ENCODE peak calls at places on chromosomes 3 and 15, in ten cellular contexts. E is MCF 10A, K is LHCN-M2, Y is stromal cell of bone marrow, B is GM10248, T is sciatic nerve, G is small intestine, V is cardiac septum, J is dermis microvascular lymphatic vessel endothelial cell, N is left ventricle myocardium inferior. U is an unnamed sample.

GRCh38 chr3:63328386-63328785 is 50.3 kb downstream of the SYNPR start:
- DNase-seq in J (no peak), Y (peak), T (no peak), N (no peak), E (no peak), B (no peak), G (no peak), V (no peak), K (peak), U (no peak)

GRCh38 chr15:39605146-39605545 is 24.3 kb downstream of the THBS1 start:
- DNase-seq in N (no peak), G (no peak), V (no peak), B (no peak), E (no peak), J (no peak), Y (no peak), K (no peak), T (no peak), U (no peak)

GRCh38 chr15:69758810-69759410 is 306.3 kb downstream of the RPLP1 start:
- DNase-seq in B (peak), G (peak), N (peak), V (peak), Y (no peak), J (no peak), K (peak), T (no peak), E (no peak), U (peak)

GRCh38 chr3:21682231-21682630 is 68.8 kb downstream of the ZNF385D start:
- DNase-seq in G (no peak), B (no peak), V (no peak), Y (no peak), T (no peak), N (no peak), E (no peak), J (no peak), K (peak), U (no peak)

GRCh38 chr3:8318002-8318649 is 183.5 kb upstream of the LMCD1 start:
- DNase-seq in T (no peak), Y (peak), G (no peak), B (no peak), E (no peak), J (no peak), V (no peak), N (no peak), K (peak), U (no peak)

GRCh38 chr3:171168086-171168485 is 141.6 kb upstream of the SLC2A2 start:
- DNase-seq in E (peak), J (no peak), K (no peak), G (peak), V (no peak), T (no peak), N (no peak), B (no peak), Y (no peak), U (no peak)

GRCh38 chr3:38534180-38534579 is 38.0 kb downstream of the EXOG start:
- DNase-seq in Y (no peak), G (no peak), J (no peak), T (no peak), E (no peak), K (no peak), V (no peak), N (no peak), B (no peak), U (no peak)

GRCh38 chr3:79531566-79532295 is 236.1 kb downstream of the ROBO1 start:
- DNase-seq in V (no peak), G (no peak), K (no peak), T (no peak), E (no peak), Y (no peak), N (no peak), J (no peak), B (no peak), U (no peak)

GRCh38 chr15:85504739-85505676 is 124.6 kb downstream of the AKAP13 start:
- DNase-seq in J (peak), V (no peak), Y (peak), E (peak), K (peak), T (no peak), N (no peak), B (peak), G (peak), U (peak)

GRCh38 chr15:35062164-35063099 is 22.7 kb downstream of the NANOGP8 start:
- DNase-seq in G (no peak), Y (no peak), J (no peak), E (no peak), B (no peak), T (no peak), K (no peak), V (no peak), N (no peak), U (no peak)

GRCh38 chr3:126936853-126937395 is 46.0 kb upstream of the PLXNA1 start:
- DNase-seq in G (no peak), E (no peak), N (no peak), Y (no peak), B (no peak), T (no peak), K (no peak), J (no peak), V (no peak), U (no peak)

GRCh38 chr3:110577856-110578255 is 493.8 kb upstream of the NECTIN3 start:
- DNase-seq in G (no peak), B (no peak), E (no peak), N (no peak), V (no peak), T (no peak), Y (no peak), J (no peak), K (no peak), U (no peak)

GRCh38 chr3:86109434-86109833 is 881.5 kb downstream of the VGLL3 start:
- DNase-seq in B (no peak), T (no peak), N (no peak), K (no peak), E (no peak), J (no peak), V (no peak), G (no peak), Y (no peak), U (no peak)

GRCh38 chr3:188594137-188594536 is 440.2 kb downstream of the LPP start:
- DNase-seq in T (no peak), E (peak), V (no peak), K (peak), N (no peak), B (no peak), Y (peak), J (no peak), G (no peak), U (no peak)

GRCh38 chr3:31793040-31793439 is 188.0 kb downstream of the OSBPL10 start:
- DNase-seq in V (no peak), N (no peak), E (no peak), K (no peak), G (no peak), B (no peak), J (no peak), T (no peak), Y (no peak), U (no peak)

GRCh38 chr3:31064021-31064420 is 169.6 kb upstream of the GADL1 start:
- DNase-seq in N (no peak), G (no peak), V (no peak), E (no peak), J (no peak), K (no peak), T (no peak), Y (no peak), B (no peak), U (no peak)

GRCh38 chr3:173725507-173725906 is 328.0 kb downstream of the NLGN1 start:
- DNase-seq in N (no peak), V (no peak), E (peak), J (no peak), Y (no peak), T (no peak), K (peak), G (no peak), B (no peak), U (no peak)

GRCh38 chr3:94092080-94092479 is 29.2 kb downstream of the NSUN3 start:
- DNase-seq in J (no peak), K (no peak), E (no peak), G (no peak), T (no peak), N (no peak), Y (no peak), V (no peak), B (no peak), U (no peak)

GRCh38 chr3:66038726-66039589 is at the start of gene MAGI1:
- DNase-seq in N (peak), Y (peak), B (peak), K (peak), G (peak), J (peak), T (peak), V (peak), E (peak), U (peak)

GRCh38 chr3:108021533-108021932 is 69.3 kb downstream of the CD47 start:
- DNase-seq in Y (no peak), V (no peak), G (no peak), E (no peak), J (no peak), K (no peak), N (no peak), B (no peak), T (no peak), U (no peak)

GRCh38 chr3:13239467-13239760 is 166.2 kb upstream of the IQSEC1 start:
- DNase-seq in K (no peak), Y (no peak), J (no peak), T (no peak), E (no peak), V (no peak), N (no peak), B (no peak), G (no peak), U (no peak)

GRCh38 chr3:32817195-32817560 is 619 bp upstream of the TRIM71 start:
- DNase-seq in J (no peak), E (no peak), B (no peak), G (no peak), N (no peak), K (no peak), Y (no peak), T (no peak), V (no peak), U (no peak)

GRCh38 chr3:64445318-64446300 is 220.3 kb upstream of the PRICKLE2 start:
- DNase-seq in V (no peak), J (no peak), N (no peak), Y (no peak), K (no peak), E (no peak), B (peak), G (no peak), T (no peak), U (no peak)

GRCh38 chr15:59993950-59994401 is 10.1 kb upstream of the FOXB1 start:
- DNase-seq in N (no peak), Y (no peak), B (peak), K (no peak), E (no peak), G (no peak), V (no peak), T (no peak), J (no peak), U (no peak)

GRCh38 chr3:131608741-131609140 is 106.0 kb upstream of the MRPL3 start:
- DNase-seq in N (no peak), K (no peak), B (no peak), J (no peak), T (no peak), Y (no peak), G (no peak), V (no peak), E (no peak), U (no peak)

GRCh38 chr15:70672081-70672480 is 91.3 kb downstream of the UACA start:
- DNase-seq in K (no peak), Y (no peak), N (no peak), G (peak), V (no peak), T (no peak), E (no peak), J (no peak), B (peak), U (no peak)

GRCh38 chr15:76386178-76386577 is 49.6 kb downstream of the ISL2 start:
- DNase-seq in N (no peak), J (no peak), B (no peak), E (no peak), K (no peak), T (no peak), V (no peak), Y (no peak), G (no peak), U (no peak)

GRCh38 chr15:66730168-66731014 is 28.4 kb downstream of the SMAD6 start:
- DNase-seq in V (no peak), Y (peak), G (no peak), K (peak), B (no peak), T (no peak), N (no peak), E (no peak), J (no peak), U (no peak)

U was measured in GM19239.